ENCODE peak calls at places on chromosomes 6 and 20, in eight cellular contexts. F, B, X, Y, Q, R, L and V are unnamed samples.

GRCh38 chr6:11011787-11012234 is 32.3 kb downstream of the ELOVL2 start:
- DNase-seq in F (no peak), B (no peak), X (no peak), Y (peak; percentile 28), Q (no peak), R (peak; percentile 52), L (no peak), V (no peak)

GRCh38 chr6:19905584-19905983 is 68.4 kb downstream of the ID4 start:
- DNase-seq in F (no peak), B (no peak), X (no peak), Y (no peak), Q (no peak), R (no peak), L (no peak), V (no peak)

GRCh38 chr6:138038148-138038870 is 68.9 kb downstream of the PERP start:
- DNase-seq in F (no peak), B (no peak), X (no peak), Y (no peak), Q (no peak), R (no peak), L (no peak), V (no peak)

GRCh38 chr6:296151-297122 is 4.2 kb downstream of the DUSP22 start:
- DNase-seq in F (no peak), B (no peak), X (no peak), Y (no peak), Q (no peak), R (no peak), L (peak; percentile 77), V (no peak)

GRCh38 chr6:170176621-170177382 is 114.1 kb downstream of the DLL1 start:
- DNase-seq in F (no peak), B (no peak), X (peak; percentile 83), Y (no peak), Q (no peak), R (no peak), L (peak; percentile 51), V (peak; percentile 50)

GRCh38 chr6:40792183-40792582 is 205.0 kb upstream of the LRFN2 start:
- DNase-seq in F (no peak), B (no peak), X (no peak), Y (no peak), Q (no peak), R (no peak), L (no peak), V (no peak)

GRCh38 chr6:150494236-150494635 is 105.4 kb upstream of the PLEKHG1 start:
- DNase-seq in F (no peak), B (no peak), X (no peak), Y (no peak), Q (no peak), R (no peak), L (no peak), V (no peak)

GRCh38 chr6:154478691-154479090 is 31.8 kb downstream of the CNKSR3 start:
- DNase-seq in F (no peak), B (no peak), X (no peak), Y (no peak), Q (no peak), R (no peak), L (no peak), V (no peak)

GRCh38 chr6:34680802-34681515 is 15.6 kb downstream of the ILRUN start:
- DNase-seq in F (no peak), B (no peak), X (no peak), Y (no peak), Q (no peak), R (peak; percentile 27), L (peak; percentile 68), V (no peak)

GRCh38 chr6:168117942-168118341 is 38.9 kb upstream of the FRMD1 start:
- DNase-seq in F (no peak), B (no peak), X (peak; percentile 8), Y (no peak), Q (no peak), R (no peak), L (peak; percentile 9), V (no peak)

GRCh38 chr6:107491059-107491609 is 1.2 kb downstream of the SOBP start:
- DNase-seq in F (no peak), B (no peak), X (peak; percentile 87), Y (peak; percentile 78), Q (peak; percentile 87), R (no peak), L (peak; percentile 80), V (peak; percentile 88)

GRCh38 chr6:7201732-7202541 is 94.2 kb downstream of the RREB1 start:
- DNase-seq in F (no peak), B (no peak), X (no peak), Y (no peak), Q (peak; percentile 82), R (no peak), L (peak; percentile 75), V (no peak)

GRCh38 chr6:130933712-130934200 is 106.5 kb downstream of the SMLR1 start:
- DNase-seq in F (no peak), B (no peak), X (no peak), Y (peak; percentile 7), Q (peak; percentile 66), R (no peak), L (no peak), V (peak; percentile 58)

GRCh38 chr6:112665815-112666214 is 318.7 kb downstream of the RFPL4B start:
- DNase-seq in F (no peak), B (no peak), X (no peak), Y (no peak), Q (no peak), R (no peak), L (no peak), V (no peak)

GRCh38 chr20:31815408-31816188 is 3.6 kb upstream of the MYLK2 start:
- DNase-seq in F (no peak), B (no peak), X (no peak), Y (peak; percentile 17), Q (peak; percentile 87), R (no peak), L (no peak), V (peak; percentile 66)

GRCh38 chr6:105757512-105758200 is 328.5 kb upstream of the PRDM1 start:
- DNase-seq in F (no peak), B (no peak), X (no peak), Y (no peak), Q (no peak), R (no peak), L (no peak), V (no peak)

GRCh38 chr20:36861875-36862801 is 13.8 kb upstream of the TLDC2 start:
- DNase-seq in F (no peak), B (no peak), X (peak; percentile 89), Y (peak; percentile 35), Q (peak; percentile 93), R (peak; percentile 42), L (peak; percentile 97), V (peak; percentile 92)

GRCh38 chr6:45327956-45328522 is at the start of gene RUNX2:
- DNase-seq in F (no peak), B (no peak), X (no peak), Y (peak; percentile 17), Q (no peak), R (no peak), L (no peak), V (peak; percentile 66)

GRCh38 chr6:167092672-167093339 is 30.1 kb upstream of the CCR6 start:
- DNase-seq in F (no peak), B (no peak), X (no peak), Y (no peak), Q (no peak), R (no peak), L (no peak), V (no peak)
- H3K4me3 ChIP-seq in F (no peak overlapping the region), B (no peak overlapping the region), X (no peak overlapping the region), Y (no peak overlapping the region), Q (no peak overlapping the region), R (no peak overlapping the region), L (no peak overlapping the region), V (no peak overlapping the region)

DNA sequence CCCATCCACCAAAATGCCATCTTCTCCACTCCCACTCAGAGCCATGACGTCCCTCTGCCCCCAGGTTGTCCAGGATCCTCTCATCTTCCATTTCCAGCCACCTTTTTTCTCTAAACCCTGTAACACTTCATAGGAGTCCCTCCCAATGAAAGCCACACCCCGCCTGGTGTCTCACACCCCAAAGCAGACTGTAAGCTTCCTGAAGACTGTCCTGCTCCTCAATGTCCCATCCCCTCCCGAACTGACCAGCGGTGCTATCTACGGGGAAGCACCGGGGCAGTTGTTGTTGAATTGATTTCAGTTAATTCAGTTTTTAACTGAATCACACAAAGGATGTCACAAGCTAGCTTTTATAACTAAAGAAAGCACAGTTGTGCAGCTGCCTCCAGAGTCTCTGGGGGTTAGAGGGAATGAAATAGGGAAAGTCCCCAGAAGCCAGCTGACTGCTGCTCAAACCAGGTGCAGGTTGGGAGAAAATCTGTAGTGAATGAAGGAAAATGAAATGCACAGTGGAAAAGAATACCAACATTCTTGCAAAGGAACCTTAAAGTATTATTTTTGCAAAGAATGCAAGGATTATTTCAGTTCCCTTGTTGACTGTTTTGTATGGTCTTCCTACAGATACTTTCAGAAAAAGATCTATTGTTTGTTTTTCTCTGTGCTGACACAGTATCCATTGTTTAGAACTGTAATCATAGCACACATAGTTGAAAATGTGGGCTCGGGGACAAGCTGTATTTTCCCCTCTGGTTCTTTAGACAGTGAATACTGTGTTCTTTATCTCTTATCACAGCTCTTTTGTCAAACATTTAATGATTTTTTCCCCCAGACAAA is 222.6 kb upstream of the QKI start:
- DNase-seq in F (no peak), B (no peak), X (no peak), Y (no peak), Q (no peak), R (no peak), L (no peak), V (no peak)
- H3K4me1 ChIP-seq in F (no peaks in the 10 kb centered on the region), B (no peaks in the 10 kb centered on the region), X (no peaks in the 10 kb centered on the region), Y (peaks cover 26% of the 10 kb centered on the region), Q (no peaks in the 10 kb centered on the region), R (no peaks in the 10 kb centered on the region), L (no peaks in the 10 kb centered on the region), V (no peaks in the 10 kb centered on the region)

DNA sequence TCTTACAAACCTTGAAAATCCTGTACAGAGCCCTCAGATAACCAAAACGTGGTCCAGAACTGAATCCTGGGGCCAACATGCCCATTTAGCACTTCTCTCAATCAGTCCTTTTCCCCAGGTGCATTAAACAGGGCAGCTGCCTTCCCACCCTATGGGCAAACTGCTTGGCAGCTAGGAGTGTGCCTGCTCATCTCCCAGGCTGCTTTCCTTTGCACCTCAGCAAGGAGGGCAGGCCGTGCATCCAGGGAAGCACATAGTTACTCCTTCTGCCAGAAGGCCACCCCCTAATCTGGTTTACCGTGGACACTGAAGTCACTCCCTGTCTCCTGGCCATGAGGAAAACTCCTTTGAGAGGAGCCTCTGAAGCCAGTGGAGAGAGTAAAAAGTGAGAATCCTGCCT is 10.0 kb downstream of the PKIG start:
- DNase-seq in F (no peak), B (no peak), X (no peak), Y (no peak), Q (no peak), R (no peak), L (no peak), V (no peak)
- H3K36me3 ChIP-seq in F (no peaks in the 10 kb centered on the region), B (no peaks in the 10 kb centered on the region), X (no peaks in the 10 kb centered on the region), Y (no peaks in the 10 kb centered on the region), Q (peaks cover 19% of the 10 kb centered on the region), R (no peaks in the 10 kb centered on the region), L (no peaks in the 10 kb centered on the region), V (no peaks in the 10 kb centered on the region)

GRCh38 chr6:148905111-148905870 is 158.5 kb downstream of the UST start:
- DNase-seq in F (no peak), B (no peak), X (no peak), Y (no peak), Q (no peak), R (no peak), L (no peak), V (no peak)

GRCh38 chr6:148905901-148906300 is 159.1 kb downstream of the UST start:
- DNase-seq in F (no peak), B (no peak), X (no peak), Y (no peak), Q (no peak), R (no peak), L (no peak), V (no peak)

GRCh38 chr6:148907573-148907972 is 160.7 kb downstream of the UST start:
- DNase-seq in F (no peak), B (no peak), X (no peak), Y (no peak), Q (no peak), R (no peak), L (no peak), V (no peak)

GRCh38 chr6:148906386-148906785 is 159.6 kb downstream of the UST start:
- DNase-seq in F (no peak), B (no peak), X (no peak), Y (no peak), Q (no peak), R (no peak), L (no peak), V (no peak)
- H3K4me3 ChIP-seq in F (no peak overlapping the region), B (no peak overlapping the region), X (no peak overlapping the region), Y (no peak overlapping the region), Q (no peak overlapping the region), R (no peak overlapping the region), L (no peak overlapping the region), V (no peak overlapping the region)